ENCODE peak calls at places on chromosome 2, in seven cellular contexts. One of them, this sample, is unnamed.
A peak's percentile ranks its signal among the peaks of the same experiment; 100 is the strongest.

GRCh38 chr2:226995625-226996041 is 159.8 kb downstream of the RHBDD1 start:
- DNase-seq in HFF-Myc: no peak
- DNase-seq in left cardiac atrium: peak; percentile 74
- DNase-seq in hypothalamus: peak; percentile 21
- DNase-seq in spleen: no peak
- DNase-seq in heart left ventricle: no peak
- DNase-seq in stimulated activated CD4-positive, alpha-beta T cell treated with anti-CD3 and anti-CD28 coated beads, Interleukin-1b, Interleukin-23, amount 100 ng/mL, for 48 hours: peak; percentile 87
- DNase-seq in this sample: peak; percentile 86

GRCh38 chr2:11726384-11726783 is 20.0 kb upstream of the LPIN1 start:
- DNase-seq in HFF-Myc: no peak
- DNase-seq in left cardiac atrium: no peak
- DNase-seq in hypothalamus: no peak
- DNase-seq in spleen: no peak
- DNase-seq in heart left ventricle: no peak
- DNase-seq in stimulated activated CD4-positive, alpha-beta T cell treated with anti-CD3 and anti-CD28 coated beads, Interleukin-1b, Interleukin-23, amount 100 ng/mL, for 48 hours: no peak
- DNase-seq in this sample: no peak

GRCh38 chr2:26763019-26763418 is 1.1 kb upstream of the SLC35F6 start:
- DNase-seq in HFF-Myc: no peak
- DNase-seq in left cardiac atrium: no peak
- DNase-seq in hypothalamus: no peak
- DNase-seq in spleen: no peak
- DNase-seq in heart left ventricle: no peak
- DNase-seq in stimulated activated CD4-positive, alpha-beta T cell treated with anti-CD3 and anti-CD28 coated beads, Interleukin-1b, Interleukin-23, amount 100 ng/mL, for 48 hours: no peak
- DNase-seq in this sample: no peak

GRCh38 chr2:78999410-78999809 is 26.1 kb upstream of the REG3G start:
- DNase-seq in HFF-Myc: no peak
- DNase-seq in left cardiac atrium: no peak
- DNase-seq in hypothalamus: no peak
- DNase-seq in spleen: no peak
- DNase-seq in heart left ventricle: no peak
- DNase-seq in stimulated activated CD4-positive, alpha-beta T cell treated with anti-CD3 and anti-CD28 coated beads, Interleukin-1b, Interleukin-23, amount 100 ng/mL, for 48 hours: no peak
- DNase-seq in this sample: no peak

GRCh38 chr2:181281206-181281832 is 175.9 kb upstream of the ITGA4 start:
- DNase-seq in HFF-Myc: no peak
- DNase-seq in left cardiac atrium: no peak
- DNase-seq in hypothalamus: no peak
- DNase-seq in spleen: no peak
- DNase-seq in heart left ventricle: no peak
- DNase-seq in stimulated activated CD4-positive, alpha-beta T cell treated with anti-CD3 and anti-CD28 coated beads, Interleukin-1b, Interleukin-23, amount 100 ng/mL, for 48 hours: no peak
- DNase-seq in this sample: peak; percentile 13

GRCh38 chr2:157684940-157685466 is 56.3 kb upstream of the ACVR1C start:
- DNase-seq in HFF-Myc: no peak
- DNase-seq in left cardiac atrium: no peak
- DNase-seq in hypothalamus: no peak
- DNase-seq in spleen: no peak
- DNase-seq in heart left ventricle: no peak
- DNase-seq in stimulated activated CD4-positive, alpha-beta T cell treated with anti-CD3 and anti-CD28 coated beads, Interleukin-1b, Interleukin-23, amount 100 ng/mL, for 48 hours: no peak
- DNase-seq in this sample: no peak

GRCh38 chr2:62145478-62146100 is 50.3 kb upstream of the B3GNT2 start:
- DNase-seq in HFF-Myc: no peak
- DNase-seq in left cardiac atrium: no peak
- DNase-seq in hypothalamus: no peak
- DNase-seq in spleen: no peak
- DNase-seq in heart left ventricle: no peak
- DNase-seq in stimulated activated CD4-positive, alpha-beta T cell treated with anti-CD3 and anti-CD28 coated beads, Interleukin-1b, Interleukin-23, amount 100 ng/mL, for 48 hours: no peak
- DNase-seq in this sample: no peak

GRCh38 chr2:152511981-152512380 is 177.0 kb downstream of the FMNL2 start:
- DNase-seq in HFF-Myc: no peak
- DNase-seq in left cardiac atrium: no peak
- DNase-seq in hypothalamus: no peak
- DNase-seq in spleen: no peak
- DNase-seq in heart left ventricle: no peak
- DNase-seq in stimulated activated CD4-positive, alpha-beta T cell treated with anti-CD3 and anti-CD28 coated beads, Interleukin-1b, Interleukin-23, amount 100 ng/mL, for 48 hours: no peak
- DNase-seq in this sample: no peak